ENCODE peak calls at places on chromosome 17, in five cellular contexts. Z is fibroblast of lung, E is body of pancreas, K is MM.1S, X is colonic mucosa. H is an unnamed sample.

GRCh38 chr17:74971069-74971841 is 1.3 kb downstream of the HID1 start:
- DNase-seq in E (no peak), K (no peak), Z (no peak), X (no peak), H (no peak)

GRCh38 chr17:59623151-59623550 is 3.5 kb downstream of the CLTC start:
- DNase-seq in E (no peak), Z (no peak), X (no peak), K (no peak), H (no peak)

GRCh38 chr17:51121620-51122472 is 1.2 kb upstream of the SPAG9 start:
- DNase-seq in K (peak), E (peak), Z (peak), X (peak), H (peak)

GRCh38 chr17:4810696-4811289 is 3.8 kb downstream of the PLD2 start:
- DNase-seq in Z (no peak), X (no peak), E (no peak), K (no peak), H (no peak)

GRCh38 chr17:74822329-74823175 is 37.1 kb downstream of the GRIN2C start:
- DNase-seq in X (no peak), K (no peak), E (no peak), Z (no peak), H (no peak)

GRCh38 chr17:18033442-18034099 is 5.4 kb downstream of the ATPAF2 start:
- DNase-seq in E (peak), X (peak), K (peak), Z (peak), H (peak)

GRCh38 chr17:79975498-79976134 is 60.1 kb downstream of the TBC1D16 start:
- DNase-seq in X (no peak), E (peak), K (no peak), Z (no peak), H (no peak)

GRCh38 chr17:17492085-17492484 is 4.1 kb downstream of the RASD1 start:
- DNase-seq in X (no peak), K (no peak), E (no peak), Z (no peak), H (no peak)

GRCh38 chr17:74843352-74843627 is 16.4 kb downstream of the GRIN2C start:
- DNase-seq in Z (no peak), X (no peak), E (no peak), K (no peak), H (no peak)

GRCh38 chr17:15456972-15457722 is 10.3 kb downstream of the CDRT4 start:
- DNase-seq in X (no peak), Z (peak), E (peak), K (no peak), H (no peak)

GRCh38 chr17:41975099-41976083 is 8.8 kb downstream of the CNP start:
- DNase-seq in K (no peak), E (no peak), Z (peak), X (no peak), H (no peak)

GRCh38 chr17:64016248-64016784 is 4.1 kb downstream of the ICAM2 start:
- DNase-seq in E (no peak), Z (no peak), K (no peak), X (peak), H (no peak)

GRCh38 chr17:67506966-67507365 is 129.9 kb downstream of the PITPNC1 start:
- DNase-seq in Z (no peak), E (no peak), K (no peak), X (no peak), H (no peak)

GRCh38 chr17:38741853-38742421 is 6.2 kb downstream of the PCGF2 start:
- DNase-seq in K (no peak), X (peak), E (peak), Z (no peak), H (no peak)

GRCh38 chr17:76238847-76239537 is 1.3 kb downstream of the RNF157 start:
- DNase-seq in Z (no peak), K (no peak), X (no peak), E (no peak), H (no peak)

GRCh38 chr17:83190601-83191387 is 111.4 kb downstream of the METRNL start:
- DNase-seq in X (peak), E (no peak), Z (no peak), K (no peak), H (no peak)

GRCh38 chr17:34171245-34171818 is 83.8 kb upstream of the CCL2 start:
- DNase-seq in X (peak), K (peak), Z (peak), E (peak), H (peak)

GRCh38 chr17:35645923-35646322 is 58.8 kb downstream of the AP2B1 start:
- DNase-seq in K (no peak), E (no peak), Z (no peak), X (no peak), H (no peak)

GRCh38 chr17:41617698-41618097 is 5.1 kb upstream of the KRT16 start:
- DNase-seq in Z (no peak), E (no peak), K (no peak), X (no peak), H (no peak)

GRCh38 chr17:49986396-49987289 is 8.4 kb downstream of the DLX3 start:
- DNase-seq in E (no peak), Z (no peak), X (no peak), K (no peak), H (no peak)

GRCh38 chr17:17681187-17681743 is at the start of gene RAI1:
- DNase-seq in K (peak), Z (peak), X (peak), E (peak), H (peak)

GRCh38 chr17:59746849-59747445 is 39.5 kb downstream of the VMP1 start:
- DNase-seq in E (no peak), Z (peak), X (no peak), K (peak), H (peak)

GRCh38 chr17:63919311-63919723 is 678 bp upstream of the GH1 start:
- DNase-seq in Z (peak), E (peak), K (peak), X (peak), H (peak)

GRCh38 chr17:4313482-4314114 is 49.8 kb upstream of the ANKFY1 start:
- DNase-seq in K (no peak), E (no peak), Z (no peak), X (no peak), H (no peak)

GRCh38 chr17:76452102-76452645 is 778 bp downstream of the UBE2O start:
- DNase-seq in Z (no peak), E (peak), K (no peak), X (no peak), H (no peak)

GRCh38 chr17:16214190-16215001 is 938 bp downstream of the NCOR1 start:
- DNase-seq in E (no peak), X (no peak), Z (no peak), K (no peak), H (peak)

GRCh38 chr17:56593741-56594527 is 435 bp downstream of the NOG start:
- DNase-seq in Z (no peak), K (peak), X (peak), E (peak), H (peak)

GRCh38 chr17:39935896-39936295 is 8.4 kb downstream of the LRRC3C start:
- DNase-seq in E (no peak), Z (no peak), K (no peak), X (no peak), H (no peak)

GRCh38 chr17:60170835-60171752 is 21.3 kb downstream of the CA4 start:
- DNase-seq in X (no peak), E (no peak), Z (no peak), K (no peak), H (no peak)

GRCh38 chr17:8005357-8005756 is 2.9 kb downstream of the GUCY2D start:
- DNase-seq in X (no peak), E (no peak), K (no peak), Z (no peak), H (no peak)

GRCh38 chr17:20225162-20226115 is 216.3 kb downstream of the SPECC1 start:
- DNase-seq in E (no peak), K (no peak), Z (peak), X (no peak), H (no peak)

GRCh38 chr17:49390548-49391324 is 23.9 kb downstream of the PHB1 start:
- DNase-seq in Z (no peak), E (no peak), X (peak), K (no peak), H (peak)

GRCh38 chr17:50451943-50452626 is 16.6 kb downstream of the CHAD start:
- DNase-seq in X (peak), E (no peak), Z (no peak), K (no peak), H (no peak)

GRCh38 chr17:30413109-30413508 is 34.4 kb downstream of the CPD start:
- DNase-seq in X (no peak), Z (no peak), E (no peak), K (no peak), H (no peak)

GRCh38 chr17:73772107-73772705 is 128.0 kb upstream of the SDK2 start:
- DNase-seq in Z (peak), X (no peak), K (no peak), E (no peak), H (no peak)

GRCh38 chr17:57600092-57600491 is 145.0 kb downstream of the CCDC182 start:
- DNase-seq in Z (no peak), X (no peak), E (no peak), K (peak), H (no peak)

GRCh38 chr17:57599271-57600045 is 145.6 kb downstream of the CCDC182 start:
- DNase-seq in X (no peak), Z (no peak), E (no peak), K (peak), H (peak)

GRCh38 chr17:57595942-57596695 is 149.0 kb downstream of the CCDC182 start:
- DNase-seq in X (no peak), E (no peak), Z (no peak), K (no peak), H (no peak)

GRCh38 chr17:57597101-57597500 is 148.0 kb downstream of the CCDC182 start:
- DNase-seq in E (no peak), K (no peak), X (no peak), Z (no peak), H (no peak)

GRCh38 chr17:57597531-57598453 is 147.3 kb downstream of the CCDC182 start:
- DNase-seq in E (peak), X (peak), K (no peak), Z (peak), H (peak)
- TF ChIP-seq CTCF in E (peak), X (peak), K (peak), Z (peak), H (peak)

GRCh38 chr17:44386182-44386525 is 3.3 kb downstream of the ITGA2B start:
- DNase-seq in X (no peak), K (no peak), Z (no peak), E (no peak), H (no peak)

GRCh38 chr17:44384281-44384822 is 5.1 kb downstream of the ITGA2B start:
- DNase-seq in E (no peak), Z (no peak), K (no peak), X (no peak), H (peak)

GRCh38 chr17:44383861-44384260 is 5.6 kb downstream of the ITGA2B start:
- DNase-seq in E (no peak), X (no peak), K (no peak), Z (no peak), H (no peak)

GRCh38 chr17:44384823-44385286 is 4.6 kb downstream of the ITGA2B start:
- DNase-seq in E (no peak), X (no peak), Z (no peak), K (no peak), H (no peak)

DNA sequence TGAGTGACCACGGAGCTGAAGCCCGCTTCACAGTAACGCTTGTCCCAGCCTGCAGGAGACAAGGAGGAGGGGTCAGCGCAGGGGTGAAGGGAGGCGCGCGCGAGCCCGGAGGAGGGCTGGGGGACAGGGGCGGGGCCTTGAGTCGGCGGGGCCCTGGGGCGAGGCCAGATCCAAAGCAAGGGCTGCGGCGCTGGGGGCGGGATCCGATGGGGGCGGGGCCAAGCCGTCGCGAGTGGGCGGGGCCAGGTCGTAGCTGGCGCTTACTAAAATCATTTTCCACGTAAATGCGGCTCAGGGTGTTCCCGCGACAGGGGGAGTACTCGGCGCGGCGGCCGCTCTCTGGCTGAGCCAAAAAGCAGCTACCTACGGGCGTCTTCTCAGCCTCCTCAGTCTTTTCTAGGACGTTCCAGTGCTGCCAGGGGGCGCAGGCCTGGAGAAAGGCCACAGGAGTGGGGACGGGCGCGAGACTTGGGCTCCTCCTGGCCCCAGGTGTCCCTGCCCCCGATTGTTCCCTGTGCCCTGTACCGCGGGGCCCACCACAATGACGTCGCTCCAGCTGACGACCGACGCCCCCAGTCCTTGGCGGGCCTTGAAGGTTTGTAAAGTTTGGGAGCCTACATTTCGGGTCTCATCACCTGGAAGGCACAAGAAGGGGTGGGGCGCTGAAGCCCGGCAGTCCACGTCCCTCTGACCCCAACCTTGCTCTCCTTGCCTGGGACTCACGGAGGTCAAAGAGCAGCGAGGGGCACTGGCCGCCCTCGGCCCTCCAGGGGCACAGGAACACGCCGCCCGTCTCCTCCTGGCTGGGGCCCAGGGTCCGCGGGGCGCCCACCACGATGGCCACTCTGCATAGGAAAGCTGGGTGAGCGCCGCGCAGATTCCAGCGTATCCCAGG is 3.9 kb downstream of the ITGA2B start:
- DNase-seq in Z (peak), X (peak), E (peak), K (peak), H (peak)
- TF ChIP-seq CTCF in Z (no peak), X (no peak), E (no peak), K (peak), H (peak)

DNA sequence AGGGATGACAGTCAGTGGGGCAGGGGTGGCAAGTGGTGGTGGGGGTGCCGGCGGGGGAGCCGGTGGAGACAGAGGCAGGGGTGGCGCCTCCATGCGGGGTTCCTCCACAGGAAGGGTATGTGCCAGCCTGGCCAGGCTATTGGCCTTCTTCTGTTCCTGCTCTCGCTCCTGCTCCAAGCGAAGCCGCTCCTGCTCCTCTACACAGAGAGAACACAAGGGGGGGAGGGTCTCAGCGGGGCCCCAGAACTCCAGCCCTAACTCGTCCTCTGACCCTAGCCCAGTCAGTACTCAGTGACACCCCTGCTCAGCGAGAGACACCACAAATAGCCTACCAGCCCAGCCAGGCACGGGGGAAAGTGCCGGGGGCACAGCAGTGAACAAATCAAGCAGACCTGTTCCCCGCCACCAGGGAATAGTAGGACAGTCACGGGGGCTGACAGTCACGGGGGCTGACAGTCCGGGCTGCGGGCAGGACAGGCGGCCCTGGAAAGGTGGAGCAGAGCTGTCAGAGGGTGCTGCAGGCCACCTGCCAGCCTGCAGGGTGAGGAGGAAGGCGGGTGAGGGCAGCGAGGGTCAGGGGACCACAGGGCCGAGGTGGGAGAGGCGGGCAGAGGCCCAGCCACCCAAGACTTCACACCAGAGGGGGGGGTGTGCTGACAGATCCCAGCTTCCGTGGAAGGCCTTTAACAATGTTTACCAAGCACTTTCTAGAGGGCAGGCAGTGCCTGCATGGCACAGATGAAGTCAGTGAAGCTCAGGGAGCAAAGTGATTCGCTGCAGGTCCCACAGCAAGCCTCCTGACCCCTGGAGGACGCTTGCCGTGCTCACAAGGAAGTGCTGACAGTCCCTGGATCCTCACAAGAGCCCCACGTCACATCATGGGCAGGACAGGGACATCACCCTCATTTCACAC is 5.3 kb downstream of the MNT start:
- DNase-seq in K (no peak), E (no peak), Z (no peak), X (peak), H (no peak)
- TF ChIP-seq CTCF in K (no peak), E (no peak), Z (no peak), X (no peak), H (no peak)

GRCh38 chr17:81825841-81826471 is 7.1 kb downstream of the MCRIP1 start:
- DNase-seq in X (no peak), K (no peak), Z (no peak), E (no peak), H (no peak)
- TF ChIP-seq CTCF in X (no peak), K (peak), Z (no peak), E (no peak), H (no peak)

GRCh38 chr17:65027305-65027704 is 29.2 kb downstream of the GNA13 start:
- DNase-seq in K (no peak), Z (peak), X (no peak), E (no peak), H (peak)
- TF ChIP-seq CTCF in K (peak), Z (peak), X (peak), E (no peak), H (peak)

DNA sequence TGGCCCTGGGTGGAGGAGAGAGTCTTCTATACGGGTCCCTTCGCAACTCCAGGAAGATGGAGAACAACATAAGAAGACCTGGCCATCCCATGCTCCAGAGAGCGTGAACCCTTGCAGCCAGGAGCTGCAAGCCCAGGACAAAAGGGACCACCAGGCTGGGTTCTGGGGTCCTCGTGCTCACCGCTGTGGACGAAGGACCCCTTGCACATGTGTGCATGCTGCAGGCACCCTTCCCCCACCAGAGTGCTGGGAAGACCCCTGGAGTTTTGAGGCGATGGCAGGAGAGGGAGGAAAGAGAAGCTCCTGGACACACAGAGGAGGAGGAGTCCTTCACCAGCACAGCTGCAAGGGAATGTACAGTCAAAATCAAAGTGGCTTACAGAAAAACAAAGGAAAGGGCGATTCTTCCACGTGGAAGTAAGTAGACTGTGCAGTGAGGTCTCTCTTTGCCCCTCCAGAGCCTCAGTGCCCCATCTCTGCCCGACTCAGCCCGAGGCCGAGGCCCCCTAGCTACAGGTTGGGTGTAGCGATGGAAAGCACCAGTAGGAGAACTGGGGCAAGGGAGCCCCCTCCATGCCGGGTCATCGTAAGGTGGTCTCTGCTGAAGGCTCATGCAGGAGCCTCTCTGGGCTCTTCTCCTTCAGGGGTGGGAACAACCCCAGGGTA is 51.3 kb downstream of the PIMREG start:
- DNase-seq in E (no peak), K (no peak), X (no peak), Z (no peak), H (no peak)
- TF ChIP-seq CTCF in E (no peak), K (peak), X (no peak), Z (no peak), H (no peak)

GRCh38 chr17:28550858-28551257 is 1.6 kb downstream of the UNC119 start:
- DNase-seq in Z (no peak), E (no peak), X (no peak), K (no peak), H (no peak)

GRCh38 chr17:28549274-28550132 is 2.9 kb downstream of the UNC119 start:
- DNase-seq in E (no peak), K (no peak), X (no peak), Z (no peak), H (peak)

GRCh38 chr17:28547096-28547622 is 5.3 kb downstream of the UNC119 start:
- DNase-seq in K (no peak), Z (no peak), E (no peak), X (no peak), H (no peak)

GRCh38 chr17:28547623-28548416 is 4.6 kb downstream of the UNC119 start:
- DNase-seq in K (peak), X (peak), E (peak), Z (peak), H (peak)

DNA sequence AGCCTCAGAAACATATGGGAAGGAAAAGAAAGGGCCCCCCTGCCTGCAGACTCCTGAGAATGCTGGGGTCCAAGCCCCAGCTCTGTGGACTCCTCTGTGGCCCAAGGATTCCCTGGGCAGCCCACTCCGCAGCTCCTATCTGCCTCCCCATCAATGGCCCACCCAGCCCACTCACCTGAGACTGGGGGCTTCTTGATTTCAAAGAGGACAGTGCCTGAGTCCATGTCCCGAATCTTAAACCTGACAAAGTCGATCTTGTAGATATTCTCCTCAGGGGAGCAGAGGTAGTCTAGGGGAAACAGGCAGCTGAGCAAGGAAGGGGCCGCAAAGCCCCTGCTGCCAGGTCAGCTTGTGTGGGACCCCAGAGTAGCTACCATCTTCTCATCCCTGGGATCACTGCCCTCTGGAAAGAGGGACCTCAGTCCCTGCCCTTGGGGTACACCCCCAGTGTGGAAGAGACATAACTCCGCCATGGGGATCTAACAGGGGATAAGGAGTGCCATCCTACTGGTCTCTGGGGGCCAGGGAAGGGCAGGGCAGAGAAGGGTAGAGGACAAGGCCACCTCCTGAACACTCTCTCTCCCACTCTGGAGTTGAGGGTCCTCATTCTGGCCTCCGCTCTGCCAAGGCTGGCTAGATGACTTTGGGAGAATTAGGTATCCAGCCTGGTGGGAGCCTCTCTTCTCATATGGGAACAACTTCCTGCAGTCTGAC is 3.9 kb downstream of the UNC119 start:
- DNase-seq in E (no peak), K (no peak), Z (no peak), X (no peak), H (no peak)
- TF ChIP-seq CTCF in E (no peak), K (no peak), Z (no peak), X (peak), H (no peak)

H was measured in GM20000.